ENCODE peak calls at places on chromosomes 4 and X, in five cellular contexts. E is stimulated activated CD4-positive, alpha-beta T cell treated with anti-CD3 and anti-CD28 coated beads, Interleukin-12 subunit alpha, Interleukin-12 subunit beta, amount 100 ng/mL, for 4 hours; C is dermis blood vessel endothelial cell; Y is AG09309; S is lower leg skin. J is an unnamed sample.

GRCh38 chr4:7266525-7267292 is 74.4 kb downstream of the SORCS2 start:
- DNase-seq in E (no peak), C (peak), Y (peak), S (no peak), J (no peak)

GRCh38 chr4:167111622-167112021 is 122.7 kb downstream of the SPOCK3 start:
- DNase-seq in E (no peak), C (no peak), Y (no peak), S (no peak), J (no peak)

GRCh38 chrX:68487924-68488323 is 10.9 kb upstream of the YIPF6 start:
- DNase-seq in E (no peak), C (no peak), Y (no peak), S (no peak), J (no peak)

GRCh38 chr4:18593297-18594002 is 571.9 kb upstream of the LCORL start:
- DNase-seq in E (peak), C (peak), Y (peak), S (no peak), J (no peak)

GRCh38 chrX:119693032-119693995 is at the start of gene SEPTIN6:
- DNase-seq in E (peak), C (peak), Y (no peak), S (peak), J (peak)

GRCh38 chr4:157020882-157021281 is 49.3 kb upstream of the PDGFC start:
- DNase-seq in E (no peak), C (no peak), Y (no peak), S (no peak), J (no peak)

GRCh38 chr4:91288702-91289311 is 1015.0 kb upstream of the GRID2 start:
- DNase-seq in E (no peak), C (no peak), Y (no peak), S (no peak), J (no peak)

GRCh38 chrX:85375333-85375738 is 4.1 kb downstream of the POF1B start:
- DNase-seq in E (no peak), C (no peak), Y (no peak), S (no peak), J (no peak)

GRCh38 chrX:115018040-115018647 is 728 bp upstream of the IL13RA2 start:
- DNase-seq in E (no peak), C (peak), Y (no peak), S (no peak), J (no peak)

GRCh38 chr4:6226506-6226905 is 26.2 kb upstream of the JAKMIP1 start:
- DNase-seq in E (no peak), C (no peak), Y (no peak), S (peak), J (no peak)

GRCh38 chr4:8045909-8046308 is 106.2 kb upstream of the AFAP1 start:
- DNase-seq in E (no peak), C (no peak), Y (no peak), S (no peak), J (no peak)

GRCh38 chr4:152983774-152984411 is 47.8 kb downstream of the FHDC1 start:
- DNase-seq in E (no peak), C (no peak), Y (peak), S (peak), J (no peak)

GRCh38 chr4:10023050-10023419 is 1.7 kb upstream of the SLC2A9 start:
- DNase-seq in E (no peak), C (no peak), Y (no peak), S (peak), J (no peak)

GRCh38 chr4:168560184-168560834 is 63.5 kb downstream of the PALLD start:
- DNase-seq in E (no peak), C (no peak), Y (no peak), S (no peak), J (no peak)

GRCh38 chr4:39045791-39046221 is 13.6 kb upstream of the TMEM156 start:
- DNase-seq in E (no peak), C (peak), Y (no peak), S (no peak), J (no peak)

GRCh38 chrX:9338986-9339385 is 125.9 kb upstream of the TBL1X start:
- DNase-seq in E (no peak), C (no peak), Y (no peak), S (no peak), J (no peak)

GRCh38 chr4:150381671-150382427 is 200.1 kb upstream of the MAB21L2 start:
- DNase-seq in E (no peak), C (no peak), Y (no peak), S (no peak), J (no peak)

GRCh38 chrX:22060451-22060940 is 28.4 kb downstream of the PHEX start:
- DNase-seq in E (no peak), C (peak), Y (no peak), S (no peak), J (no peak)

GRCh38 chr4:38366451-38366850 is 297.5 kb upstream of the KLF3 start:
- DNase-seq in E (no peak), C (no peak), Y (no peak), S (no peak), J (peak)

GRCh38 chr4:123121241-123121907 is 199.0 kb upstream of the NUDT6 start:
- DNase-seq in E (no peak), C (peak), Y (no peak), S (no peak), J (no peak)

GRCh38 chr4:38948551-38948950 is 80.9 kb downstream of the FAM114A1 start:
- DNase-seq in E (no peak), C (peak), Y (peak), S (no peak), J (no peak)

GRCh38 chr4:139153411-139154133 is 23.4 kb downstream of the ELF2 start:
- DNase-seq in E (no peak), C (no peak), Y (no peak), S (no peak), J (no peak)